ENCODE peak calls at places on chromosome X, in four cellular contexts. W is amniotic stem cell, E is IMR-90, G is G401. S is an unnamed sample.

GRCh38 chrX:13180807-13181206 is 136.4 kb upstream of the FAM9C start:
- DNase-seq in W (no peak), E (peak), G (no peak), S (no peak)

GRCh38 chrX:11187001-11187400 is 75.9 kb downstream of the HCCS start:
- DNase-seq in W (no peak), E (no peak), G (no peak), S (no peak)

GRCh38 chrX:56281789-56282188 is 49.6 kb downstream of the KLF8 start:
- DNase-seq in W (no peak), E (peak), G (peak), S (peak)

GRCh38 chrX:40104649-40105015 is 6.9 kb upstream of the BCOR start:
- DNase-seq in W (peak), E (peak), G (no peak), S (no peak)

GRCh38 chrX:18377802-18378201 is 23.3 kb upstream of the SCML2 start:
- DNase-seq in W (no peak), E (peak), G (no peak), S (peak)

GRCh38 chrX:30597258-30598012 is 19.9 kb upstream of the TASL start:
- DNase-seq in W (no peak), E (no peak), G (no peak), S (no peak)

GRCh38 chrX:55119271-55119670 is 30.5 kb downstream of the PAGE2 start:
- DNase-seq in W (no peak), E (no peak), G (no peak), S (no peak)

GRCh38 chrX:131830400-131831184 is 192.5 kb upstream of the STK26 start:
- DNase-seq in W (peak), E (peak), G (peak), S (peak)

GRCh38 chrX:112279940-112280339 is 197.4 kb upstream of the TRPC5 start:
- DNase-seq in W (no peak), E (no peak), G (no peak), S (no peak)

GRCh38 chrX:77119706-77120105 is 327.5 kb upstream of the FGF16 start:
- DNase-seq in W (no peak), E (no peak), G (no peak), S (no peak)

GRCh38 chrX:42384956-42385355 is 393.0 kb downstream of the PPP1R2C start:
- DNase-seq in W (no peak), E (no peak), G (peak), S (no peak)

GRCh38 chrX:104118765-104119164 is 6.4 kb downstream of the ZCCHC18 start:
- DNase-seq in W (no peak), E (no peak), G (no peak), S (no peak)

GRCh38 chrX:110061138-110061537 is 58.2 kb downstream of the TMEM164 start:
- DNase-seq in W (no peak), E (no peak), G (no peak), S (no peak)

GRCh38 chrX:40152706-40153334 is 55.1 kb upstream of the BCOR start:
- DNase-seq in W (no peak), E (no peak), G (peak), S (no peak)

GRCh38 chrX:41472231-41472815 is 25.2 kb downstream of the NYX start:
- DNase-seq in W (no peak), E (no peak), G (no peak), S (no peak)

GRCh38 chrX:138939038-138939437 is 227.5 kb upstream of the FGF13 start:
- DNase-seq in W (no peak), E (no peak), G (no peak), S (no peak)

GRCh38 chrX:49202022-49202421 is 2.0 kb upstream of the SYP start:
- DNase-seq in W (no peak), E (no peak), G (no peak), S (no peak)

GRCh38 chrX:23334536-23334870 is at the start of gene PTCHD1:
- DNase-seq in W (no peak), E (no peak), G (no peak), S (no peak)

S was measured in cerebellar cortex.